ENCODE peak calls at places on chromosomes 5 and 9, in seven cellular contexts. One of them, this sample, is unnamed.

GRCh38 chr9:107024193-107024592 is 161.2 kb downstream of the ZNF462 start:
- DNase-seq in HFF-Myc: no peak
- DNase-seq in AG04450: no peak
- DNase-seq in mesendoderm: no peak
- DNase-seq in naive thymus-derived CD4-positive, alpha-beta T cell: no peak
- DNase-seq in left ventricle myocardium inferior: no peak
- DNase-seq in tibial nerve: no peak
- DNase-seq in this sample: no peak

GRCh38 chr5:40669606-40670005 is 10.1 kb upstream of the PTGER4 start:
- DNase-seq in HFF-Myc: no peak
- DNase-seq in AG04450: no peak
- DNase-seq in mesendoderm: no peak
- DNase-seq in naive thymus-derived CD4-positive, alpha-beta T cell: no peak
- DNase-seq in left ventricle myocardium inferior: no peak
- DNase-seq in tibial nerve: no peak
- DNase-seq in this sample: no peak

GRCh38 chr5:146623657-146624056 is 107.7 kb upstream of the GPR151 start:
- DNase-seq in HFF-Myc: no peak
- DNase-seq in AG04450: no peak
- DNase-seq in mesendoderm: no peak
- DNase-seq in naive thymus-derived CD4-positive, alpha-beta T cell: no peak
- DNase-seq in left ventricle myocardium inferior: no peak
- DNase-seq in tibial nerve: no peak
- DNase-seq in this sample: no peak

GRCh38 chr5:31976161-31976560 is 198.0 kb downstream of the GOLPH3 start:
- DNase-seq in HFF-Myc: no peak
- DNase-seq in AG04450: no peak
- DNase-seq in mesendoderm: no peak
- DNase-seq in naive thymus-derived CD4-positive, alpha-beta T cell: no peak
- DNase-seq in left ventricle myocardium inferior: no peak
- DNase-seq in tibial nerve: no peak
- DNase-seq in this sample: no peak

GRCh38 chr9:18208166-18209059 is 265.5 kb upstream of the ADAMTSL1 start:
- DNase-seq in HFF-Myc: peak; percentile 2
- DNase-seq in AG04450: no peak
- DNase-seq in mesendoderm: peak; percentile 79
- DNase-seq in naive thymus-derived CD4-positive, alpha-beta T cell: no peak
- DNase-seq in left ventricle myocardium inferior: no peak
- DNase-seq in tibial nerve: peak; percentile 42
- DNase-seq in this sample: no peak

GRCh38 chr9:129863059-129863690 is 27.9 kb downstream of the USP20 start:
- DNase-seq in HFF-Myc: no peak
- DNase-seq in AG04450: no peak
- DNase-seq in mesendoderm: peak; percentile 31
- DNase-seq in naive thymus-derived CD4-positive, alpha-beta T cell: peak; percentile 50
- DNase-seq in left ventricle myocardium inferior: no peak
- DNase-seq in tibial nerve: no peak
- DNase-seq in this sample: no peak

GRCh38 chr9:128733256-128733655 is 9.3 kb upstream of the ZDHHC12 start:
- DNase-seq in HFF-Myc: peak; percentile 74
- DNase-seq in AG04450: peak; percentile 53
- DNase-seq in mesendoderm: peak; percentile 99
- DNase-seq in naive thymus-derived CD4-positive, alpha-beta T cell: no peak
- DNase-seq in left ventricle myocardium inferior: peak; percentile 60
- DNase-seq in tibial nerve: peak; percentile 64
- DNase-seq in this sample: peak; percentile 61

GRCh38 chr9:73038613-73039012 is 85.8 kb upstream of the ALDH1A1 start:
- DNase-seq in HFF-Myc: no peak
- DNase-seq in AG04450: no peak
- DNase-seq in mesendoderm: peak; percentile 60
- DNase-seq in naive thymus-derived CD4-positive, alpha-beta T cell: no peak
- DNase-seq in left ventricle myocardium inferior: peak; percentile 22
- DNase-seq in tibial nerve: peak; percentile 57
- DNase-seq in this sample: peak; percentile 53

GRCh38 chr9:134600836-134601638 is 40.6 kb upstream of the COL5A1 start:
- DNase-seq in HFF-Myc: no peak
- DNase-seq in AG04450: no peak
- DNase-seq in mesendoderm: no peak
- DNase-seq in naive thymus-derived CD4-positive, alpha-beta T cell: no peak
- DNase-seq in left ventricle myocardium inferior: no peak
- DNase-seq in tibial nerve: peak; percentile 1
- DNase-seq in this sample: no peak

GRCh38 chr9:106700676-106701075 is 162.3 kb upstream of the ZNF462 start:
- DNase-seq in HFF-Myc: no peak
- DNase-seq in AG04450: no peak
- DNase-seq in mesendoderm: no peak
- DNase-seq in naive thymus-derived CD4-positive, alpha-beta T cell: no peak
- DNase-seq in left ventricle myocardium inferior: no peak
- DNase-seq in tibial nerve: no peak
- DNase-seq in this sample: no peak

GRCh38 chr9:136012651-136013050 is 51.5 kb upstream of the UBAC1 start:
- DNase-seq in HFF-Myc: no peak
- DNase-seq in AG04450: no peak
- DNase-seq in mesendoderm: no peak
- DNase-seq in naive thymus-derived CD4-positive, alpha-beta T cell: no peak
- DNase-seq in left ventricle myocardium inferior: peak; percentile 35
- DNase-seq in tibial nerve: no peak
- DNase-seq in this sample: no peak

GRCh38 chr9:97990259-97990658 is 7.1 kb downstream of the ANP32B start:
- DNase-seq in HFF-Myc: peak; percentile 58
- DNase-seq in AG04450: peak; percentile 42
- DNase-seq in mesendoderm: peak; percentile 79
- DNase-seq in naive thymus-derived CD4-positive, alpha-beta T cell: no peak
- DNase-seq in left ventricle myocardium inferior: no peak
- DNase-seq in tibial nerve: no peak
- DNase-seq in this sample: no peak

GRCh38 chr9:99515087-99515486 is 293.0 kb downstream of the SEC61B start:
- DNase-seq in HFF-Myc: no peak
- DNase-seq in AG04450: no peak
- DNase-seq in mesendoderm: no peak
- DNase-seq in naive thymus-derived CD4-positive, alpha-beta T cell: no peak
- DNase-seq in left ventricle myocardium inferior: no peak
- DNase-seq in tibial nerve: no peak
- DNase-seq in this sample: no peak

GRCh38 chr5:127875235-127876021 is 172.2 kb downstream of the CCDC192 start:
- DNase-seq in HFF-Myc: peak; percentile 47
- DNase-seq in AG04450: no peak
- DNase-seq in mesendoderm: peak; percentile 84
- DNase-seq in naive thymus-derived CD4-positive, alpha-beta T cell: peak; percentile 20
- DNase-seq in left ventricle myocardium inferior: peak; percentile 49
- DNase-seq in tibial nerve: no peak
- DNase-seq in this sample: peak; percentile 56

GRCh38 chr5:103375356-103375755 is 116.8 kb downstream of the MACIR start:
- DNase-seq in HFF-Myc: no peak
- DNase-seq in AG04450: peak; percentile 81
- DNase-seq in mesendoderm: no peak
- DNase-seq in naive thymus-derived CD4-positive, alpha-beta T cell: no peak
- DNase-seq in left ventricle myocardium inferior: no peak
- DNase-seq in tibial nerve: no peak
- DNase-seq in this sample: peak; percentile 56

GRCh38 chr9:114247086-114247485 is 75.8 kb upstream of the ORM1 start:
- DNase-seq in HFF-Myc: no peak
- DNase-seq in AG04450: no peak
- DNase-seq in mesendoderm: no peak
- DNase-seq in naive thymus-derived CD4-positive, alpha-beta T cell: no peak
- DNase-seq in left ventricle myocardium inferior: no peak
- DNase-seq in tibial nerve: no peak
- DNase-seq in this sample: no peak

GRCh38 chr9:95283678-95284077 is 33.8 kb downstream of the FANCC start:
- DNase-seq in HFF-Myc: no peak
- DNase-seq in AG04450: no peak
- DNase-seq in mesendoderm: no peak
- DNase-seq in naive thymus-derived CD4-positive, alpha-beta T cell: no peak
- DNase-seq in left ventricle myocardium inferior: no peak
- DNase-seq in tibial nerve: no peak
- DNase-seq in this sample: no peak

GRCh38 chr9:99185328-99185632 is 36.5 kb downstream of the ALG2 start:
- DNase-seq in HFF-Myc: no peak
- DNase-seq in AG04450: no peak
- DNase-seq in mesendoderm: no peak
- DNase-seq in naive thymus-derived CD4-positive, alpha-beta T cell: no peak
- DNase-seq in left ventricle myocardium inferior: no peak
- DNase-seq in tibial nerve: no peak
- DNase-seq in this sample: no peak

GRCh38 chr9:90729351-90729750 is 72.3 kb upstream of the SYK start:
- DNase-seq in HFF-Myc: no peak
- DNase-seq in AG04450: no peak
- DNase-seq in mesendoderm: no peak
- DNase-seq in naive thymus-derived CD4-positive, alpha-beta T cell: no peak
- DNase-seq in left ventricle myocardium inferior: no peak
- DNase-seq in tibial nerve: no peak
- DNase-seq in this sample: no peak

GRCh38 chr9:89436326-89436725 is 61.6 kb downstream of the SEMA4D start:
- DNase-seq in HFF-Myc: no peak
- DNase-seq in AG04450: no peak
- DNase-seq in mesendoderm: no peak
- DNase-seq in naive thymus-derived CD4-positive, alpha-beta T cell: no peak
- DNase-seq in left ventricle myocardium inferior: no peak
- DNase-seq in tibial nerve: no peak
- DNase-seq in this sample: no peak

GRCh38 chr5:3853366-3853765 is 257.7 kb downstream of the IRX1 start:
- DNase-seq in HFF-Myc: no peak
- DNase-seq in AG04450: no peak
- DNase-seq in mesendoderm: no peak
- DNase-seq in naive thymus-derived CD4-positive, alpha-beta T cell: no peak
- DNase-seq in left ventricle myocardium inferior: no peak
- DNase-seq in tibial nerve: no peak
- DNase-seq in this sample: no peak

DNA sequence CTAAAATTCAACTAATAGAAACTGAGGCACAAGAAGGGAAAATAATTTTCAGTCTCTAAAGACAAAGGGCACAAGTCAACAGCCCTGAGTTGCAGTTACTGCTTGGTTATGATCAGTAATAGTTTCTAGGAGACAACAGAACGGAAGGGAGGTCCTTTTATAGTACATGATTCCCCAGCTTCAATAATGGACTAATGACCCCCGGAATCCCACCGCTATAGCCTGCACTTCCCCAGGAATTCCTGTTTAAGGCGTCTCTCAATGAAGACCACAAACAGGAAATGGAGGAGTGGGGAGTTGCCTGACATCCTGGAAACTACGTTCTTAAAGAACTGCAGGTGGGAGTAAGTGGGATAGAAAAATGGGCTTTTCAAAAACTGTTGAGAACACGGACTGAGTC is 60.6 kb downstream of the DIAPH1 start:
- DNase-seq in HFF-Myc: no peak
- DNase-seq in AG04450: no peak
- DNase-seq in mesendoderm: peak; percentile 42
- DNase-seq in naive thymus-derived CD4-positive, alpha-beta T cell: no peak
- DNase-seq in left ventricle myocardium inferior: no peak
- DNase-seq in tibial nerve: no peak
- DNase-seq in this sample: no peak
- H3K4me3 ChIP-seq in HFF-Myc: no peak overlapping the region
- H3K4me3 ChIP-seq in AG04450: no peak overlapping the region
- H3K4me3 ChIP-seq in mesendoderm: no peak overlapping the region
- H3K4me3 ChIP-seq in naive thymus-derived CD4-positive, alpha-beta T cell: no peak overlapping the region
- H3K4me3 ChIP-seq in left ventricle myocardium inferior: peak overlapping the region; percentile 49
- H3K4me3 ChIP-seq in tibial nerve: no peak overlapping the region
- H3K4me3 ChIP-seq in this sample: no peak overlapping the region

DNA sequence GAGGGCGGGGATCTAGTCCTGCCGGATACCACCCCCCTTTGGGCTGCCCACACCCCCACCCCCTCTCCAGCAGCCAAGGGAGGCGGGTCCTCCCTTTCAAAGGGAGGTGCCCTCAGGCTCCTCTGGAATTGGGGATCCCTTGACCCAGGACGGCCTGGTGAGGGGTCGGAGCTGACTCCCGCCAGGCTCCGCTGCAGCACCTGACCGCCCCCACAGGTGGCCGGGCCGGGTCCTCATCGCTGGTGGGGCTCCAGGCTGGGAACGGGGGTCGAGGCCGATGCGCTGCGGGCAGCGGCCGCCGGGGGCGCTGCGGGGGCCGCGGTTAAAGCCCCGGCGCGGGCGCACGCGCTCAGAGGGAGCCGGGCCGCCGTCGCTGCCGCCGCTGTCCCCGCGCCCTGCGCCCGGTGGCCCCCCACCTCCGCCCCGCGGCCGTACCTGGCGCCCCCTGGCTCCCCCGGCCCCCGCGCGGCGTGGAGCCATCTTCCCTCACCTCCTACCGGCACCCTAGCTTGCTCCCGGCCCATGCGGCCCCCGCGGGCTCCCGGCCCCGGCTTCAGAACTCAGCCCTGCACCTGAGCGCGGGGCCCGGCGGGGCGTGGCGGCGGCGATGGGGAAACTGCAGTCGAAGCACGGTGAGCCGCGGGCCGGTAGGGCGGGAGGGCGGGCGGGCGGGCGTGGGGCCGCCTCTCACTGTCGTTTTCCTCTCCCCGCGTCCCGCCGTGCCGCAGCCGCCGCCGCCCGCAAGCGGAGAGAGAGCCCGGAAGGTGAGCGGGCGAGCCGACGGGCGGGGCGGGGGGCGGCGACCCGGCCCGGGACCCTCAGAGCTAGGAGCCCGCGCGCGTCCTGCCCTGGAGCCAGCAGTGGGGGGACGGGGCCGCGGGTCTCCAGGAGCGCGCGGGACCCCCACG is at the start of gene NKD2:
- DNase-seq in HFF-Myc: no peak
- DNase-seq in AG04450: no peak
- DNase-seq in mesendoderm: peak; percentile 37
- DNase-seq in naive thymus-derived CD4-positive, alpha-beta T cell: peak; percentile 50
- DNase-seq in left ventricle myocardium inferior: peak; percentile 25
- DNase-seq in tibial nerve: no peak
- DNase-seq in this sample: no peak
- H3K4me3 ChIP-seq in HFF-Myc: peak within 1 kb of the TSS; percentile 15
- H3K4me3 ChIP-seq in AG04450: no peak within 1 kb of the TSS
- H3K4me3 ChIP-seq in mesendoderm: no peak within 1 kb of the TSS
- H3K4me3 ChIP-seq in naive thymus-derived CD4-positive, alpha-beta T cell: no peak within 1 kb of the TSS
- H3K4me3 ChIP-seq in left ventricle myocardium inferior: peak within 1 kb of the TSS; percentile 74
- H3K4me3 ChIP-seq in tibial nerve: no peak within 1 kb of the TSS
- H3K4me3 ChIP-seq in this sample: no peak within 1 kb of the TSS

GRCh38 chr5:58890265-58890664 is 307.4 kb downstream of the RAB3C start:
- DNase-seq in HFF-Myc: no peak
- DNase-seq in AG04450: no peak
- DNase-seq in mesendoderm: no peak
- DNase-seq in naive thymus-derived CD4-positive, alpha-beta T cell: no peak
- DNase-seq in left ventricle myocardium inferior: peak; percentile 17
- DNase-seq in tibial nerve: no peak
- DNase-seq in this sample: no peak
- H3K4me3 ChIP-seq in HFF-Myc: no peak overlapping the region
- H3K4me3 ChIP-seq in AG04450: no peak overlapping the region
- H3K4me3 ChIP-seq in mesendoderm: no peak overlapping the region
- H3K4me3 ChIP-seq in naive thymus-derived CD4-positive, alpha-beta T cell: no peak overlapping the region
- H3K4me3 ChIP-seq in left ventricle myocardium inferior: no peak overlapping the region
- H3K4me3 ChIP-seq in tibial nerve: no peak overlapping the region
- H3K4me3 ChIP-seq in this sample: no peak overlapping the region

DNA sequence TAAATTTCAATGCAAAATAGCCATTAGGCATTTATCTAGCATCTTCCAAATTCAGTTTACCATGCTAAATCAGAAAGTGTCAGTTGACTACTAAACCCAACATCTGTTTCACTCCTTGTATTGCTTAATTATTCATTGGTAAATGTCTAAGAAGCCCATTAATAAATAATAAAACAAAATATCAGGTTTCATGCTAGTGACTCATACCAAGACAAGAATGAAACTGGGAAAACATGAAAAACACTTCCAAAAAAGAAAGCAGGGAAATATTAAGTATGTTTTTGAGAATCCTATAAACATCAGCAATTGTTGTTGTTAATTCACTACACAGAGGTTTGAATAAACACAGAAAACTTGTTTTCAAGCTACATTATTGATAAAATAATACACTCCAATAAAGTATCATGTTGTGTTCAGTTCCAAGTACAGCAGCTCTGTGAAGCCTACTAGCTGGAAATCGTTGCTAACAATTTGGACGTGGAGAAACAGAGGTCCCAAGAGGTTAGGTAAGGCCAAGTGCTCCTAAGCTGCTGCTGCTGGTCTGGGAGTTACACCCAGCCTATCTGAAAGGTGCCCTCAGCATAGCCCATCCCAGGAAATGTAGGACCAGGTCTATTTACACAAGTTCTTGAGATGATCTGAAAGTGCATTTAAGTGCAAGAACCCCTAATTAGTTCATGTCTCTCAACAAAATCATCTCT is 78.8 kb downstream of the GNAQ start:
- DNase-seq in HFF-Myc: no peak
- DNase-seq in AG04450: no peak
- DNase-seq in mesendoderm: no peak
- DNase-seq in naive thymus-derived CD4-positive, alpha-beta T cell: no peak
- DNase-seq in left ventricle myocardium inferior: no peak
- DNase-seq in tibial nerve: no peak
- DNase-seq in this sample: no peak
- H3K4me3 ChIP-seq in HFF-Myc: no peak overlapping the region
- H3K4me3 ChIP-seq in AG04450: peak overlapping the region; percentile 8
- H3K4me3 ChIP-seq in mesendoderm: no peak overlapping the region
- H3K4me3 ChIP-seq in naive thymus-derived CD4-positive, alpha-beta T cell: no peak overlapping the region
- H3K4me3 ChIP-seq in left ventricle myocardium inferior: no peak overlapping the region
- H3K4me3 ChIP-seq in tibial nerve: no peak overlapping the region
- H3K4me3 ChIP-seq in this sample: no peak overlapping the region

This sample was measured in retinal pigment epithelial cell.